ENCODE peak calls at places on chromosomes 1 and 21, in nine cellular contexts. One of them, this sample, is unnamed.

GRCh38 chr21:44515359-44516165 is 24.4 kb downstream of the KRTAP10-1 start:
- DNase-seq in AG10803: no peak
- DNase-seq in SK-N-SH: no peak
- DNase-seq in cardiac muscle cell: no peak
- DNase-seq in psoas muscle: no peak
- DNase-seq in kidney epithelial cell: no peak
- DNase-seq in thoracic aorta: no peak
- DNase-seq in coronary artery: no peak
- DNase-seq in GM12864: no peak
- DNase-seq in this sample: no peak

GRCh38 chr1:23422313-23422877 is 2.2 kb downstream of the TCEA3 start:
- DNase-seq in AG10803: peak; percentile 81
- DNase-seq in SK-N-SH: peak; percentile 73
- DNase-seq in cardiac muscle cell: peak; percentile 15
- DNase-seq in psoas muscle: peak; percentile 73
- DNase-seq in kidney epithelial cell: no peak
- DNase-seq in thoracic aorta: peak; percentile 41
- DNase-seq in coronary artery: peak; percentile 84
- DNase-seq in GM12864: no peak
- DNase-seq in this sample: no peak

GRCh38 chr1:151615711-151616504 is 4.1 kb downstream of the SNX27 start:
- DNase-seq in AG10803: no peak
- DNase-seq in SK-N-SH: no peak
- DNase-seq in cardiac muscle cell: no peak
- DNase-seq in psoas muscle: no peak
- DNase-seq in kidney epithelial cell: no peak
- DNase-seq in thoracic aorta: no peak
- DNase-seq in coronary artery: no peak
- DNase-seq in GM12864: no peak
- DNase-seq in this sample: no peak

GRCh38 chr1:82143108-82143833 is 342.5 kb downstream of the ADGRL2 start:
- DNase-seq in AG10803: no peak
- DNase-seq in SK-N-SH: no peak
- DNase-seq in cardiac muscle cell: no peak
- DNase-seq in psoas muscle: no peak
- DNase-seq in kidney epithelial cell: no peak
- DNase-seq in thoracic aorta: no peak
- DNase-seq in coronary artery: no peak
- DNase-seq in GM12864: no peak
- DNase-seq in this sample: no peak

GRCh38 chr1:147242449-147243227 is at the start of gene CHD1L:
- DNase-seq in AG10803: peak; percentile 95
- DNase-seq in SK-N-SH: peak; percentile 94
- DNase-seq in cardiac muscle cell: peak; percentile 97
- DNase-seq in psoas muscle: peak; percentile 96
- DNase-seq in kidney epithelial cell: peak; percentile 68
- DNase-seq in thoracic aorta: peak; percentile 88
- DNase-seq in coronary artery: peak; percentile 96
- DNase-seq in GM12864: peak; percentile 89
- DNase-seq in this sample: peak; percentile 66

GRCh38 chr1:187264995-187265602 is 436.4 kb downstream of the PLA2G4A start:
- DNase-seq in AG10803: peak; percentile 52
- DNase-seq in SK-N-SH: peak; percentile 32
- DNase-seq in cardiac muscle cell: peak; percentile 68
- DNase-seq in psoas muscle: no peak
- DNase-seq in kidney epithelial cell: no peak
- DNase-seq in thoracic aorta: no peak
- DNase-seq in coronary artery: no peak
- DNase-seq in GM12864: no peak
- DNase-seq in this sample: peak; percentile 7

GRCh38 chr21:42189860-42190491 is 29.0 kb upstream of the ABCG1 start:
- DNase-seq in AG10803: peak; percentile 14
- DNase-seq in SK-N-SH: no peak
- DNase-seq in cardiac muscle cell: no peak
- DNase-seq in psoas muscle: no peak
- DNase-seq in kidney epithelial cell: no peak
- DNase-seq in thoracic aorta: no peak
- DNase-seq in coronary artery: no peak
- DNase-seq in GM12864: no peak
- DNase-seq in this sample: no peak

GRCh38 chr1:100862591-100862990 is 32.1 kb downstream of the EXTL2 start:
- DNase-seq in AG10803: peak; percentile 90
- DNase-seq in SK-N-SH: no peak
- DNase-seq in cardiac muscle cell: no peak
- DNase-seq in psoas muscle: no peak
- DNase-seq in kidney epithelial cell: peak; percentile 32
- DNase-seq in thoracic aorta: no peak
- DNase-seq in coronary artery: no peak
- DNase-seq in GM12864: no peak
- DNase-seq in this sample: no peak

GRCh38 chr1:180927841-180928240 is 15.1 kb downstream of the KIAA1614 start:
- DNase-seq in AG10803: peak; percentile 8
- DNase-seq in SK-N-SH: peak; percentile 68
- DNase-seq in cardiac muscle cell: no peak
- DNase-seq in psoas muscle: no peak
- DNase-seq in kidney epithelial cell: no peak
- DNase-seq in thoracic aorta: no peak
- DNase-seq in coronary artery: no peak
- DNase-seq in GM12864: no peak
- DNase-seq in this sample: no peak

GRCh38 chr21:31258073-31258472 is 86.0 kb downstream of the TIAM1 start:
- DNase-seq in AG10803: peak; percentile 25
- DNase-seq in SK-N-SH: no peak
- DNase-seq in cardiac muscle cell: no peak
- DNase-seq in psoas muscle: no peak
- DNase-seq in kidney epithelial cell: no peak
- DNase-seq in thoracic aorta: no peak
- DNase-seq in coronary artery: no peak
- DNase-seq in GM12864: no peak
- DNase-seq in this sample: no peak

GRCh38 chr1:113320272-113320671 is 70.0 kb upstream of the MAGI3 start:
- DNase-seq in AG10803: no peak
- DNase-seq in SK-N-SH: no peak
- DNase-seq in cardiac muscle cell: no peak
- DNase-seq in psoas muscle: no peak
- DNase-seq in kidney epithelial cell: no peak
- DNase-seq in thoracic aorta: no peak
- DNase-seq in coronary artery: no peak
- DNase-seq in GM12864: no peak
- DNase-seq in this sample: peak; percentile 36

GRCh38 chr1:202037706-202038296 is 27.4 kb downstream of the ELF3 start:
- DNase-seq in AG10803: no peak
- DNase-seq in SK-N-SH: no peak
- DNase-seq in cardiac muscle cell: no peak
- DNase-seq in psoas muscle: no peak
- DNase-seq in kidney epithelial cell: no peak
- DNase-seq in thoracic aorta: no peak
- DNase-seq in coronary artery: no peak
- DNase-seq in GM12864: no peak
- DNase-seq in this sample: no peak

GRCh38 chr1:117527566-117528102 is 78.2 kb upstream of the TENT5C start:
- DNase-seq in AG10803: peak; percentile 25
- DNase-seq in SK-N-SH: no peak
- DNase-seq in cardiac muscle cell: no peak
- DNase-seq in psoas muscle: no peak
- DNase-seq in kidney epithelial cell: no peak
- DNase-seq in thoracic aorta: no peak
- DNase-seq in coronary artery: no peak
- DNase-seq in GM12864: no peak
- DNase-seq in this sample: no peak

GRCh38 chr1:182173791-182174190 is 112.3 kb upstream of the ZNF648 start:
- DNase-seq in AG10803: no peak
- DNase-seq in SK-N-SH: no peak
- DNase-seq in cardiac muscle cell: no peak
- DNase-seq in psoas muscle: peak; percentile 25
- DNase-seq in kidney epithelial cell: no peak
- DNase-seq in thoracic aorta: no peak
- DNase-seq in coronary artery: no peak
- DNase-seq in GM12864: no peak
- DNase-seq in this sample: no peak

GRCh38 chr1:211490821-211491415 is 1.0 kb downstream of the RD3 start:
- DNase-seq in AG10803: no peak
- DNase-seq in SK-N-SH: no peak
- DNase-seq in cardiac muscle cell: no peak
- DNase-seq in psoas muscle: no peak
- DNase-seq in kidney epithelial cell: no peak
- DNase-seq in thoracic aorta: no peak
- DNase-seq in coronary artery: peak; percentile 38
- DNase-seq in GM12864: no peak
- DNase-seq in this sample: no peak

GRCh38 chr1:18100493-18101063 is 7.0 kb upstream of the IGSF21 start:
- DNase-seq in AG10803: peak; percentile 62
- DNase-seq in SK-N-SH: peak; percentile 70
- DNase-seq in cardiac muscle cell: peak; percentile 74
- DNase-seq in psoas muscle: peak; percentile 58
- DNase-seq in kidney epithelial cell: no peak
- DNase-seq in thoracic aorta: peak; percentile 51
- DNase-seq in coronary artery: no peak
- DNase-seq in GM12864: peak; percentile 13
- DNase-seq in this sample: no peak

GRCh38 chr1:29805122-29805895 is 569.0 kb downstream of the PTPRU start:
- DNase-seq in AG10803: no peak
- DNase-seq in SK-N-SH: peak; percentile 15
- DNase-seq in cardiac muscle cell: peak; percentile 23
- DNase-seq in psoas muscle: no peak
- DNase-seq in kidney epithelial cell: no peak
- DNase-seq in thoracic aorta: no peak
- DNase-seq in coronary artery: peak; percentile 52
- DNase-seq in GM12864: no peak
- DNase-seq in this sample: no peak

GRCh38 chr1:30331415-30332065 is 391.8 kb downstream of the MATN1 start:
- DNase-seq in AG10803: no peak
- DNase-seq in SK-N-SH: no peak
- DNase-seq in cardiac muscle cell: no peak
- DNase-seq in psoas muscle: no peak
- DNase-seq in kidney epithelial cell: no peak
- DNase-seq in thoracic aorta: no peak
- DNase-seq in coronary artery: no peak
- DNase-seq in GM12864: no peak
- DNase-seq in this sample: no peak

GRCh38 chr1:190124068-190124467 is 353.6 kb downstream of the BRINP3 start:
- DNase-seq in AG10803: no peak
- DNase-seq in SK-N-SH: no peak
- DNase-seq in cardiac muscle cell: no peak
- DNase-seq in psoas muscle: no peak
- DNase-seq in kidney epithelial cell: no peak
- DNase-seq in thoracic aorta: no peak
- DNase-seq in coronary artery: no peak
- DNase-seq in GM12864: no peak
- DNase-seq in this sample: no peak

GRCh38 chr1:159756397-159756796 is 24.4 kb upstream of the DUSP23 start:
- DNase-seq in AG10803: peak; percentile 79
- DNase-seq in SK-N-SH: no peak
- DNase-seq in cardiac muscle cell: no peak
- DNase-seq in psoas muscle: no peak
- DNase-seq in kidney epithelial cell: no peak
- DNase-seq in thoracic aorta: no peak
- DNase-seq in coronary artery: no peak
- DNase-seq in GM12864: no peak
- DNase-seq in this sample: peak; percentile 64

GRCh38 chr1:44225761-44226160 is 12.5 kb downstream of the DMAP1 start:
- DNase-seq in AG10803: no peak
- DNase-seq in SK-N-SH: no peak
- DNase-seq in cardiac muscle cell: no peak
- DNase-seq in psoas muscle: no peak
- DNase-seq in kidney epithelial cell: no peak
- DNase-seq in thoracic aorta: no peak
- DNase-seq in coronary artery: no peak
- DNase-seq in GM12864: no peak
- DNase-seq in this sample: no peak

GRCh38 chr1:203325418-203326091 is 20.2 kb downstream of the BTG2 start:
- DNase-seq in AG10803: no peak
- DNase-seq in SK-N-SH: no peak
- DNase-seq in cardiac muscle cell: no peak
- DNase-seq in psoas muscle: peak; percentile 58
- DNase-seq in kidney epithelial cell: no peak
- DNase-seq in thoracic aorta: no peak
- DNase-seq in coronary artery: no peak
- DNase-seq in GM12864: no peak
- DNase-seq in this sample: no peak

GRCh38 chr1:197980457-197980856 is 63.3 kb downstream of the LHX9 start:
- DNase-seq in AG10803: no peak
- DNase-seq in SK-N-SH: no peak
- DNase-seq in cardiac muscle cell: no peak
- DNase-seq in psoas muscle: no peak
- DNase-seq in kidney epithelial cell: no peak
- DNase-seq in thoracic aorta: no peak
- DNase-seq in coronary artery: no peak
- DNase-seq in GM12864: no peak
- DNase-seq in this sample: no peak

GRCh38 chr1:188937965-188938551 is 1539.6 kb downstream of the BRINP3 start:
- DNase-seq in AG10803: no peak
- DNase-seq in SK-N-SH: no peak
- DNase-seq in cardiac muscle cell: peak; percentile 7
- DNase-seq in psoas muscle: no peak
- DNase-seq in kidney epithelial cell: no peak
- DNase-seq in thoracic aorta: no peak
- DNase-seq in coronary artery: no peak
- DNase-seq in GM12864: no peak
- DNase-seq in this sample: no peak
- TF ChIP-seq CTCF in AG10803: no peak
- TF ChIP-seq CTCF in SK-N-SH: peak; percentile 56
- TF ChIP-seq CTCF in cardiac muscle cell: peak; percentile 31
- TF ChIP-seq CTCF in psoas muscle: no peak
- TF ChIP-seq CTCF in kidney epithelial cell: peak; percentile 41
- TF ChIP-seq CTCF in thoracic aorta: no peak
- TF ChIP-seq CTCF in coronary artery: no peak
- TF ChIP-seq CTCF in GM12864: no peak
- TF ChIP-seq CTCF in this sample: peak; percentile 50

GRCh38 chr1:161473363-161473762 is 31.9 kb upstream of the FCGR2A start:
- DNase-seq in AG10803: peak; percentile 9
- DNase-seq in SK-N-SH: no peak
- DNase-seq in cardiac muscle cell: peak; percentile 37
- DNase-seq in psoas muscle: no peak
- DNase-seq in kidney epithelial cell: no peak
- DNase-seq in thoracic aorta: no peak
- DNase-seq in coronary artery: no peak
- DNase-seq in GM12864: no peak
- DNase-seq in this sample: no peak
- H3K4me3 ChIP-seq in AG10803: peak overlapping the region; percentile 17
- H3K4me3 ChIP-seq in SK-N-SH: peak overlapping the region; percentile 53
- H3K4me3 ChIP-seq in cardiac muscle cell: peak overlapping the region; percentile 25
- H3K4me3 ChIP-seq in psoas muscle: no peak overlapping the region
- H3K4me3 ChIP-seq in kidney epithelial cell: no peak overlapping the region
- H3K4me3 ChIP-seq in thoracic aorta: peak overlapping the region; percentile 14
- H3K4me3 ChIP-seq in coronary artery: no peak overlapping the region
- H3K4me3 ChIP-seq in GM12864: no peak overlapping the region
- H3K4me3 ChIP-seq in this sample: peak overlapping the region; percentile 32

GRCh38 chr21:26800455-26801454 is 44.5 kb downstream of the ADAMTS1 start:
- DNase-seq in AG10803: peak; percentile 83
- DNase-seq in SK-N-SH: no peak
- DNase-seq in cardiac muscle cell: no peak
- DNase-seq in psoas muscle: no peak
- DNase-seq in kidney epithelial cell: no peak
- DNase-seq in thoracic aorta: no peak
- DNase-seq in coronary artery: peak; percentile 82
- DNase-seq in GM12864: no peak
- DNase-seq in this sample: no peak
- TF ChIP-seq CTCF in AG10803: no peak
- TF ChIP-seq CTCF in SK-N-SH: no peak
- TF ChIP-seq CTCF in cardiac muscle cell: no peak
- TF ChIP-seq CTCF in psoas muscle: no peak
- TF ChIP-seq CTCF in kidney epithelial cell: no peak
- TF ChIP-seq CTCF in thoracic aorta: no peak
- TF ChIP-seq CTCF in coronary artery: no peak
- TF ChIP-seq CTCF in GM12864: no peak
- TF ChIP-seq CTCF in this sample: no peak

GRCh38 chr1:26237230-26237966 is 3.4 kb downstream of the CEP85 start:
- DNase-seq in AG10803: peak; percentile 5
- DNase-seq in SK-N-SH: no peak
- DNase-seq in cardiac muscle cell: no peak
- DNase-seq in psoas muscle: no peak
- DNase-seq in kidney epithelial cell: no peak
- DNase-seq in thoracic aorta: no peak
- DNase-seq in coronary artery: no peak
- DNase-seq in GM12864: no peak
- DNase-seq in this sample: no peak
- H3K4me3 ChIP-seq in AG10803: no peak overlapping the region
- H3K4me3 ChIP-seq in SK-N-SH: no peak overlapping the region
- H3K4me3 ChIP-seq in cardiac muscle cell: no peak overlapping the region
- H3K4me3 ChIP-seq in psoas muscle: peak overlapping the region; percentile 74
- H3K4me3 ChIP-seq in kidney epithelial cell: no peak overlapping the region
- H3K4me3 ChIP-seq in thoracic aorta: no peak overlapping the region
- H3K4me3 ChIP-seq in coronary artery: no peak overlapping the region
- H3K4me3 ChIP-seq in GM12864: no peak overlapping the region
- H3K4me3 ChIP-seq in this sample: no peak overlapping the region

This sample was measured in epithelial cell of proximal tubule.